ENCODE peak calls at places on chromosomes 11 and 22, in ten cellular contexts. Q, S, Y, F, O, E, G, B, L and X are unnamed samples.

GRCh38 chr11:73325036-73325981 is 17.2 kb downstream of the ARHGEF17 start:
- DNase-seq in Q (no peak), S (no peak), Y (no peak), F (no peak), O (no peak), E (no peak), G (no peak), B (no peak), L (no peak), X (no peak)

GRCh38 chr11:37657645-37658044 is 1059.6 kb upstream of the RAG2 start:
- DNase-seq in Q (no peak), S (no peak), Y (peak), F (no peak), O (peak), E (no peak), G (no peak), B (no peak), L (no peak), X (no peak)

GRCh38 chr22:50687829-50688228 is 15.2 kb downstream of the SHANK3 start:
- DNase-seq in Q (peak), S (no peak), Y (no peak), F (no peak), O (no peak), E (no peak), G (no peak), B (no peak), L (no peak), X (no peak)

GRCh38 chr22:19998991-19999820 is 17.4 kb downstream of the ARVCF start:
- DNase-seq in Q (no peak), S (no peak), Y (no peak), F (no peak), O (no peak), E (no peak), G (no peak), B (no peak), L (no peak), X (no peak)

GRCh38 chr11:108906826-108907225 is 242.0 kb downstream of the DDX10 start:
- DNase-seq in Q (no peak), S (no peak), Y (no peak), F (no peak), O (no peak), E (no peak), G (no peak), B (no peak), L (no peak), X (no peak)

GRCh38 chr11:85531498-85531897 is 95.6 kb downstream of the DLG2 start:
- DNase-seq in Q (no peak), S (no peak), Y (no peak), F (no peak), O (no peak), E (no peak), G (no peak), B (no peak), L (no peak), X (no peak)

GRCh38 chr11:33772300-33772699 is 2.0 kb downstream of the FBXO3 start:
- DNase-seq in Q (no peak), S (no peak), Y (no peak), F (peak), O (no peak), E (no peak), G (no peak), B (no peak), L (no peak), X (peak)

GRCh38 chr11:122268601-122269130 is 152.7 kb upstream of the BLID start:
- DNase-seq in Q (no peak), S (no peak), Y (no peak), F (no peak), O (no peak), E (no peak), G (no peak), B (no peak), L (no peak), X (no peak)

GRCh38 chr11:19474954-19475811 is 234.4 kb upstream of the E2F8 start:
- DNase-seq in Q (no peak), S (no peak), Y (no peak), F (no peak), O (no peak), E (no peak), G (no peak), B (no peak), L (no peak), X (no peak)

GRCh38 chr11:203945-204586 is 3.1 kb downstream of the BET1L start:
- DNase-seq in Q (no peak), S (no peak), Y (no peak), F (no peak), O (no peak), E (no peak), G (no peak), B (no peak), L (no peak), X (no peak)

GRCh38 chr11:112058103-112058502 is 15.7 kb downstream of the PIH1D2 start:
- DNase-seq in Q (no peak), S (no peak), Y (no peak), F (no peak), O (no peak), E (no peak), G (no peak), B (no peak), L (no peak), X (no peak)

GRCh38 chr22:47197735-47198500 is 435.5 kb downstream of the TBC1D22A start:
- DNase-seq in Q (peak), S (no peak), Y (no peak), F (no peak), O (no peak), E (no peak), G (no peak), B (no peak), L (no peak), X (no peak)

GRCh38 chr11:22337571-22338464 is at the start of gene SLC17A6:
- DNase-seq in Q (no peak), S (peak), Y (peak), F (peak), O (peak), E (peak), G (no peak), B (no peak), L (no peak), X (no peak)

GRCh38 chr11:14902650-14903350 is 10.8 kb upstream of the CYP2R1 start:
- DNase-seq in Q (no peak), S (no peak), Y (no peak), F (peak), O (no peak), E (no peak), G (no peak), B (no peak), L (no peak), X (peak)

GRCh38 chr22:28917747-28918543 is 34.6 kb downstream of the ZNRF3 start:
- DNase-seq in Q (no peak), S (no peak), Y (peak), F (peak), O (no peak), E (peak), G (no peak), B (no peak), L (no peak), X (no peak)

GRCh38 chr11:61384271-61385242 is 7.8 kb upstream of the TMEM216 start:
- DNase-seq in Q (no peak), S (no peak), Y (no peak), F (no peak), O (no peak), E (no peak), G (no peak), B (no peak), L (no peak), X (no peak)